ENCODE peak calls at places on chromosomes 4 and X, in five cellular contexts. B, O, S, X and R are unnamed samples.

GRCh38 chrX:36867143-36867542 is 141.0 kb upstream of the FAM47C start:
- DNase-seq in B (peak), O (peak), S (no peak), X (no peak), R (peak)

GRCh38 chr4:32216502-32216901 is 1496.3 kb downstream of the PCDH7 start:
- DNase-seq in B (no peak), O (no peak), S (no peak), X (no peak), R (no peak)

GRCh38 chrX:18674788-18675735 is 3.2 kb upstream of the RS1 start:
- DNase-seq in B (peak), O (peak), S (peak), X (peak), R (peak)

GRCh38 chrX:69093960-69094935 is 71.0 kb downstream of the PJA1 start:
- DNase-seq in B (peak), O (peak), S (no peak), X (no peak), R (peak)

GRCh38 chr4:135672202-135672601 is 1470.6 kb upstream of the PABPC4L start:
- DNase-seq in B (no peak), O (no peak), S (no peak), X (no peak), R (no peak)

GRCh38 chr4:39621582-39621981 is 17.1 kb downstream of the SMIM14 start:
- DNase-seq in B (peak), O (no peak), S (no peak), X (no peak), R (no peak)

GRCh38 chr4:148435654-148436406 is 6.4 kb downstream of the NR3C2 start:
- DNase-seq in B (no peak), O (no peak), S (no peak), X (no peak), R (no peak)

GRCh38 chrX:120671963-120672362 is 42.1 kb upstream of the C1GALT1C1 start:
- DNase-seq in B (no peak), O (no peak), S (no peak), X (no peak), R (no peak)

GRCh38 chrX:56745019-56745418 is 16.0 kb downstream of the NBDY start:
- DNase-seq in B (peak), O (no peak), S (no peak), X (no peak), R (no peak)

GRCh38 chr4:41569957-41570356 is 32.0 kb downstream of the LIMCH1 start:
- DNase-seq in B (no peak), O (no peak), S (no peak), X (no peak), R (no peak)

GRCh38 chr4:104015680-104016079 is 295.9 kb upstream of the TACR3 start:
- DNase-seq in B (peak), O (no peak), S (no peak), X (no peak), R (no peak)

GRCh38 chrX:48937065-48937907 is 18.5 kb upstream of the PIM2 start:
- DNase-seq in B (no peak), O (no peak), S (peak), X (no peak), R (peak)

GRCh38 chr4:33831667-33832066 is 2412.6 kb downstream of the ARAP2 start:
- DNase-seq in B (no peak), O (no peak), S (no peak), X (no peak), R (no peak)

GRCh38 chr4:77473509-77473908 is 132.1 kb upstream of the CXCL13 start:
- DNase-seq in B (peak), O (peak), S (no peak), X (no peak), R (peak)

GRCh38 chrX:110407910-110408545 is 49.4 kb downstream of the RTL9 start:
- DNase-seq in B (peak), O (peak), S (no peak), X (no peak), R (peak)

GRCh38 chrX:39907964-39908616 is 189.7 kb downstream of the BCOR start:
- DNase-seq in B (peak), O (peak), S (no peak), X (no peak), R (no peak)

GRCh38 chr4:3340038-3340702 is 47.3 kb downstream of the RGS12 start:
- DNase-seq in B (no peak), O (no peak), S (no peak), X (no peak), R (no peak)

GRCh38 chrX:40171513-40172168 is 73.9 kb upstream of the BCOR start:
- DNase-seq in B (no peak), O (no peak), S (no peak), X (no peak), R (peak)

GRCh38 chr4:160180206-160180605 is 1077.3 kb downstream of the RAPGEF2 start:
- DNase-seq in B (no peak), O (no peak), S (no peak), X (no peak), R (no peak)

GRCh38 chrX:154827624-154828408 is 6.6 kb downstream of the SMIM9 start:
- DNase-seq in B (no peak), O (no peak), S (peak), X (no peak), R (no peak)

GRCh38 chr4:173226401-173226888 is 57.8 kb downstream of the GALNT7 start:
- DNase-seq in B (no peak), O (no peak), S (no peak), X (no peak), R (no peak)

GRCh38 chrX:115650916-115651315 is 89.9 kb downstream of the PLS3 start:
- DNase-seq in B (peak), O (peak), S (peak), X (no peak), R (peak)

GRCh38 chrX:41475611-41476241 is 28.6 kb downstream of the NYX start:
- DNase-seq in B (peak), O (no peak), S (no peak), X (no peak), R (no peak)

GRCh38 chr4:85854543-85854942 is 379.6 kb downstream of the ARHGAP24 start:
- DNase-seq in B (no peak), O (no peak), S (no peak), X (no peak), R (no peak)

GRCh38 chr4:183026701-183027100 is 72.4 kb upstream of the WWC2 start:
- DNase-seq in B (no peak), O (no peak), S (no peak), X (no peak), R (no peak)

GRCh38 chrX:129158505-129158904 is 364.8 kb downstream of the SMARCA1 start:
- DNase-seq in B (no peak), O (no peak), S (no peak), X (no peak), R (no peak)

GRCh38 chrX:40291553-40291952 is 193.8 kb upstream of the BCOR start:
- DNase-seq in B (no peak), O (no peak), S (no peak), X (no peak), R (no peak)

GRCh38 chrX:10482708-10483107 is 137.7 kb downstream of the MID1 start:
- DNase-seq in B (no peak), O (no peak), S (no peak), X (no peak), R (no peak)

GRCh38 chr4:5247735-5248134 is 196.5 kb downstream of the STK32B start:
- DNase-seq in B (no peak), O (no peak), S (no peak), X (no peak), R (no peak)

GRCh38 chrX:153794897-153795816 is 689 bp downstream of the SSR4 start:
- DNase-seq in B (no peak), O (no peak), S (no peak), X (no peak), R (peak)

GRCh38 chrX:1749499-1749898 is 134.6 kb downstream of the ASMT start:
- DNase-seq in B (no peak), O (no peak), S (no peak), X (no peak), R (no peak)

GRCh38 chr4:14880805-14881204 is 121.5 kb upstream of the CPEB2 start:
- DNase-seq in B (no peak), O (no peak), S (no peak), X (no peak), R (no peak)

GRCh38 chrX:47707031-47707780 is 48.2 kb upstream of the UXT start:
- DNase-seq in B (no peak), O (no peak), S (no peak), X (no peak), R (peak)

GRCh38 chrX:49019599-49020249 is 17.7 kb upstream of the GRIPAP1 start:
- DNase-seq in B (peak), O (no peak), S (no peak), X (no peak), R (no peak)

GRCh38 chr4:3193531-3194203 is 55.3 kb upstream of the MSANTD1 start:
- DNase-seq in B (no peak), O (peak), S (no peak), X (no peak), R (no peak)

GRCh38 chrX:40213092-40213491 is 115.3 kb upstream of the BCOR start:
- DNase-seq in B (no peak), O (no peak), S (no peak), X (no peak), R (no peak)

GRCh38 chr4:81330018-81330417 is 115.0 kb upstream of the PRKG2 start:
- DNase-seq in B (no peak), O (no peak), S (no peak), X (no peak), R (no peak)

GRCh38 chr4:101282076-101282844 is 65.1 kb downstream of the PPP3CA start:
- DNase-seq in B (no peak), O (no peak), S (no peak), X (no peak), R (no peak)

GRCh38 chrX:17644001-17644400 is 93.3 kb upstream of the SCML1 start:
- DNase-seq in B (no peak), O (no peak), S (no peak), X (no peak), R (no peak)

DNA sequence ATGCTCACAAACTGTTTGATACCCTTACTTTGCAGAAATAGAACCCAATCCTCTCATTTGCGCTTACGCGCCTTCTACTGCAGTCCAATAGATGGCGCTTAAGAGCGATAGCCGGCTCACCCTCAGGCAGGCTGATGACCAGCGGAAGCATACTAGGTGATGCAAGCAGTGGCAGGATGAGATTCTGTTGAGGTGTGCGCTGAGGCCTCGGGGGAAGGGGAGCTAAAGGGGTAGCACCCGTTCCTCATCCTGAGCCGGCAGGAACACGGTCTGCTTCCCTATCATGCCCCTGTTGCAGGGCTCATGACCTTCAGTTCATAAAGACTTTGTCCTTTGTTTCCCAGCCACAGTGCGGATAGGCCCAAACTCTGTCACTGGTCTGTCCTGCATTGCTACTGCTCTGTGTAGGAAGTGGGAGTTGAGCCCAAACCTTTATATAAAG is 628.9 kb downstream of the TLL1 start:
- DNase-seq in B (peak), O (peak), S (no peak), X (peak), R (peak)
- TF ChIP-seq CHD2 in B (no peak), O (no peak), S (no peak), X (peak), R (no peak)

GRCh38 chr4:1077711-1078477 is 35.5 kb downstream of the RNF212 start:
- DNase-seq in B (no peak), O (no peak), S (no peak), X (no peak), R (no peak)

GRCh38 chr4:1074077-1074476 is 39.3 kb downstream of the RNF212 start:
- DNase-seq in B (no peak), O (no peak), S (no peak), X (no peak), R (no peak)

GRCh38 chr4:1075809-1076524 is 37.4 kb downstream of the RNF212 start:
- DNase-seq in B (no peak), O (no peak), S (no peak), X (no peak), R (no peak)

GRCh38 chr4:1072830-1073446 is 40.4 kb downstream of the RNF212 start:
- DNase-seq in B (peak), O (peak), S (no peak), X (no peak), R (peak)

GRCh38 chr4:1075266-1075665 is 38.1 kb downstream of the RNF212 start:
- DNase-seq in B (no peak), O (no peak), S (no peak), X (no peak), R (no peak)
- TF ChIP-seq TAF1 in B (no peak), O (no peak), S (no peak), X (no peak), R (no peak)

GRCh38 chr4:146959692-146960091 is 14.0 kb upstream of the TTC29 start:
- DNase-seq in B (no peak), O (no peak), S (no peak), X (no peak), R (no peak)
- TF ChIP-seq CHD2 in B (no peak), O (no peak), S (no peak), X (no peak), R (no peak)

GRCh38 chr4:113951263-113951662 is 28.2 kb downstream of the ARSJ start:
- DNase-seq in B (no peak), O (no peak), S (no peak), X (no peak), R (no peak)
- TF ChIP-seq TAF1 in B (no peak), O (no peak), S (no peak), X (no peak), R (no peak)

DNA sequence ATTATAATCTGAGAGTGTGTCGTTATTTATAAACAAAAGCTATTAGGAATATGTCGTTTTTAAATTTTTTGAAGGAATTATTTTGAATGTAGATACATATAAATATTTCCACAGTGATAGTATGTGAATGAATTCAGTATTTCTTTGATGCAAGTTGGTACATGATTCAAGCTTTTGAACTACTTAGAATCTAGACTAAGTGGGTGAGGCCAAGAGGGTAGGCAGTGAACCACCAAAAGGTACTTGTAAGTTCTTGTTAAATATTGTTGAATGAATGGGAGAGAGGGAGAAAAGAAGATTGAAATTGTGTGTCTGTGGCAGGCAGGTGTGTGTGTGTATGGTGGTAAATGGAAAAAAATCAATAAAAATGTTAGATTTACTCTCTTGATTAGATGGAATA is 69.6 kb downstream of the ARFIP1 start:
- DNase-seq in B (no peak), O (no peak), S (no peak), X (no peak), R (no peak)
- TF ChIP-seq CHD2 in B (no peak), O (no peak), S (no peak), X (no peak), R (no peak)

GRCh38 chr4:25291158-25291733 is 21.3 kb upstream of the ZCCHC4 start:
- DNase-seq in B (no peak), O (no peak), S (no peak), X (no peak), R (no peak)
- TF ChIP-seq TAF1 in B (no peak), O (no peak), S (no peak), X (no peak), R (no peak)

DNA sequence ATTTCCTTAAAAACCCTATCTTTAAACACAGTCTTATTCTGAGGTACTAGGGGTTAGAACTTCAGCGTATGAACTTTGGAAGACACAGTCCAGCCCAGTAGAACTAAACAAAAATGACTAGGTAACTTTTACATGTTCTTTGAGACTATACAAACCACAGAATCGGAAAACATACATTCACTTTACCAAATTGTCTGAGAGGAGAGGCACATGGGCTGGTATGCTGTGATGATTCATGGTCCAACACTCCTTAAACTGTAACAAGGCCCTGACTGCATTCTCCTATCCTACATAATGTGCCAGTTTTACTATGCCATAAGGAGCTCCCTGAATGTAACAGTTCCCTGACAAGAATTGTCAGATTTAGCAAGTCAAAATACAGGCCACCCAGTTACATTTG is 640.0 kb downstream of the RAB28 start:
- DNase-seq in B (no peak), O (no peak), S (no peak), X (no peak), R (no peak)
- TF ChIP-seq CHD2 in B (no peak), O (no peak), S (no peak), X (no peak), R (no peak)